ENCODE peak calls at places on chromosomes 3 and 15, in six cellular contexts. D is HepG2; I is D341Med; B is SJSA1; K is T1000; U is stimulated activated CD8-positive, alpha-beta memory T cell treated with anti-CD3 and anti-CD28 coated beads, Interleukin-4, amount 100 ng/mL, for 4 hours. A is an unnamed sample.

GRCh38 chr3:11749486-11749885 is 97.2 kb downstream of the TAMM41 start:
- DNase-seq in I (no peak), U (no peak), B (peak), K (no peak), D (no peak), A (no peak)

GRCh38 chr3:119643528-119643927 is 16.9 kb downstream of the POPDC2 start:
- DNase-seq in D (no peak), I (no peak), K (no peak), B (peak), U (no peak), A (no peak)

GRCh38 chr15:35784745-35785144 is 238.8 kb upstream of the DPH6 start:
- DNase-seq in B (no peak), D (no peak), K (no peak), U (no peak), I (no peak), A (no peak)

GRCh38 chr3:73365756-73366397 is 258.9 kb downstream of the PDZRN3 start:
- DNase-seq in B (no peak), K (no peak), D (no peak), U (no peak), I (no peak), A (no peak)

GRCh38 chr15:61057830-61058529 is 171.1 kb downstream of the RORA start:
- DNase-seq in I (no peak), K (no peak), B (no peak), U (no peak), D (no peak), A (no peak)

GRCh38 chr15:91473894-91474293 is 373.8 kb downstream of the SV2B start:
- DNase-seq in I (no peak), K (no peak), B (no peak), D (no peak), U (no peak), A (no peak)

GRCh38 chr3:197394464-197395321 is 96.3 kb upstream of the DLG1 start:
- DNase-seq in U (no peak), D (no peak), K (no peak), I (peak), B (peak), A (no peak)

GRCh38 chr3:19334120-19334519 is 185.8 kb downstream of the KCNH8 start:
- DNase-seq in D (no peak), B (no peak), K (no peak), I (no peak), U (no peak), A (no peak)

GRCh38 chr3:144085964-144086363 is 114.3 kb downstream of the DIPK2A start:
- DNase-seq in B (no peak), D (no peak), I (no peak), U (no peak), K (no peak), A (no peak)

GRCh38 chr3:141405025-141405424 is 36.7 kb downstream of the ZBTB38 start:
- DNase-seq in D (no peak), B (peak), K (no peak), I (no peak), U (no peak), A (no peak)

GRCh38 chr15:70098461-70099166 is 897 bp upstream of the TLE3 start:
- DNase-seq in I (no peak), B (peak), U (no peak), K (no peak), D (peak), A (no peak)

GRCh38 chr15:52164631-52165265 is 26.4 kb downstream of the GNB5 start:
- DNase-seq in K (no peak), I (no peak), U (no peak), D (no peak), B (no peak), A (no peak)

GRCh38 chr3:77780621-77781020 is 740.7 kb downstream of the ROBO2 start:
- DNase-seq in I (no peak), U (no peak), D (no peak), K (no peak), B (no peak), A (no peak)

GRCh38 chr3:159929181-159929893 is 59.3 kb upstream of the IL12A start:
- DNase-seq in B (peak), D (peak), U (no peak), I (no peak), K (no peak), A (no peak)

A was measured in esophagus squamous epithelium.